ENCODE peak calls at places on chromosomes 16 and 17, in nine cellular contexts. W, O, K, S, D, A, N, P and B are unnamed samples.

GRCh38 chr17:49908782-49909714 is 59.9 kb upstream of the DLX4 start:
- DNase-seq in W (no peak), O (no peak), K (no peak), S (no peak), D (no peak), A (no peak), N (no peak), P (no peak), B (no peak)

GRCh38 chr17:77723071-77723908 is 235.2 kb upstream of the TNRC6C start:
- DNase-seq in W (no peak), O (no peak), K (no peak), S (no peak), D (no peak), A (no peak), N (no peak), P (no peak), B (no peak)

GRCh38 chr16:14372471-14372870 is 257.6 kb downstream of the PARN start:
- DNase-seq in W (no peak), O (no peak), K (no peak), S (no peak), D (no peak), A (no peak), N (no peak), P (no peak), B (no peak)

GRCh38 chr17:30222741-30223175 is 12.7 kb downstream of the SLC6A4 start:
- DNase-seq in W (no peak), O (no peak), K (no peak), S (no peak), D (no peak), A (no peak), N (no peak), P (no peak), B (no peak)

GRCh38 chr16:22397459-22397858 is 23.0 kb upstream of the CDR2 start:
- DNase-seq in W (peak), O (no peak), K (peak), S (peak), D (no peak), A (no peak), N (peak), P (peak), B (no peak)

GRCh38 chr17:73799781-73800627 is 155.8 kb upstream of the SDK2 start:
- DNase-seq in W (no peak), O (no peak), K (no peak), S (peak), D (no peak), A (no peak), N (peak), P (no peak), B (no peak)

GRCh38 chr16:51431517-51432241 is 280.6 kb upstream of the SALL1 start:
- DNase-seq in W (peak), O (no peak), K (peak), S (no peak), D (no peak), A (no peak), N (peak), P (peak), B (no peak)

GRCh38 chr17:2484876-2485275 is 26.8 kb downstream of the METTL16 start:
- DNase-seq in W (no peak), O (no peak), K (no peak), S (no peak), D (no peak), A (peak), N (peak), P (no peak), B (no peak)

GRCh38 chr16:14035092-14035491 is 36.0 kb upstream of the MRTFB start:
- DNase-seq in W (no peak), O (no peak), K (no peak), S (no peak), D (no peak), A (no peak), N (no peak), P (no peak), B (no peak)

GRCh38 chr17:55394357-55395021 is 27.1 kb downstream of the MMD start:
- DNase-seq in W (no peak), O (no peak), K (no peak), S (no peak), D (no peak), A (no peak), N (no peak), P (no peak), B (no peak)

GRCh38 chr16:71807905-71808592 is 585 bp downstream of the AP1G1 start:
- DNase-seq in W (peak), O (no peak), K (no peak), S (no peak), D (peak), A (peak), N (peak), P (no peak), B (no peak)

GRCh38 chr17:348692-349425 is 3.7 kb downstream of the RPH3AL start:
- DNase-seq in W (no peak), O (peak), K (no peak), S (no peak), D (no peak), A (peak), N (peak), P (no peak), B (no peak)

GRCh38 chr16:21169249-21169981 is 10.9 kb downstream of the LDAF1 start:
- DNase-seq in W (peak), O (no peak), K (no peak), S (no peak), D (no peak), A (no peak), N (peak), P (no peak), B (no peak)

GRCh38 chr17:47676199-47676472 is 17.8 kb upstream of the TBKBP1 start:
- DNase-seq in W (no peak), O (no peak), K (no peak), S (no peak), D (no peak), A (no peak), N (no peak), P (no peak), B (no peak)

GRCh38 chr16:76535-77272 is 1.3 kb upstream of the MPG start:
- DNase-seq in W (peak), O (peak), K (no peak), S (peak), D (no peak), A (peak), N (peak), P (no peak), B (no peak)

GRCh38 chr17:60601443-60602384 is 1.7 kb downstream of the PPM1D start:
- DNase-seq in W (peak), O (peak), K (no peak), S (peak), D (peak), A (peak), N (peak), P (peak), B (peak)

GRCh38 chr17:49851387-49852291 is 3.8 kb upstream of the TAC4 start:
- DNase-seq in W (peak), O (peak), K (no peak), S (no peak), D (peak), A (peak), N (peak), P (peak), B (peak)

GRCh38 chr16:2483160-2483559 is 8.2 kb downstream of the TBC1D24 start:
- DNase-seq in W (peak), O (no peak), K (no peak), S (no peak), D (no peak), A (no peak), N (no peak), P (no peak), B (peak)

GRCh38 chr16:75462804-75463203 is 1.7 kb downstream of the TMEM170A start:
- DNase-seq in W (no peak), O (no peak), K (no peak), S (no peak), D (peak), A (no peak), N (peak), P (no peak), B (no peak)

GRCh38 chr16:84406006-84406963 is 37.9 kb downstream of the ATP2C2 start:
- DNase-seq in W (no peak), O (no peak), K (no peak), S (no peak), D (no peak), A (no peak), N (no peak), P (no peak), B (no peak)

GRCh38 chr16:87327798-87328495 is 10.8 kb upstream of the C16orf95 start:
- DNase-seq in W (no peak), O (no peak), K (no peak), S (no peak), D (no peak), A (no peak), N (no peak), P (no peak), B (no peak)

GRCh38 chr16:989354-989814 is 7.8 kb downstream of the SOX8 start:
- DNase-seq in W (no peak), O (no peak), K (no peak), S (no peak), D (no peak), A (no peak), N (no peak), P (no peak), B (no peak)

GRCh38 chr17:39920218-39921210 is 2.1 kb upstream of the GSDMB start:
- DNase-seq in W (no peak), O (no peak), K (no peak), S (no peak), D (peak), A (no peak), N (no peak), P (no peak), B (peak)

GRCh38 chr16:19874816-19875546 is 9.7 kb downstream of the GPRC5B start:
- DNase-seq in W (no peak), O (no peak), K (no peak), S (no peak), D (no peak), A (no peak), N (no peak), P (no peak), B (no peak)

GRCh38 chr16:19284207-19284606 is 1.3 kb upstream of the CLEC19A start:
- DNase-seq in W (no peak), O (peak), K (no peak), S (peak), D (no peak), A (peak), N (peak), P (no peak), B (no peak)

GRCh38 chr16:88062341-88062861 is 111.2 kb downstream of the BANP start:
- DNase-seq in W (peak), O (no peak), K (peak), S (no peak), D (no peak), A (no peak), N (no peak), P (peak), B (no peak)

GRCh38 chr17:20999044-20999573 is 43.7 kb downstream of the USP22 start:
- DNase-seq in W (peak), O (no peak), K (no peak), S (no peak), D (no peak), A (no peak), N (no peak), P (no peak), B (no peak)

GRCh38 chr16:47036201-47036600 is 62.7 kb upstream of the DNAJA2 start:
- DNase-seq in W (no peak), O (no peak), K (no peak), S (no peak), D (no peak), A (no peak), N (no peak), P (no peak), B (no peak)

GRCh38 chr16:23905027-23905426 is 69.2 kb downstream of the PRKCB start:
- DNase-seq in W (peak), O (no peak), K (peak), S (peak), D (no peak), A (no peak), N (peak), P (peak), B (no peak)

GRCh38 chr16:66176111-66176510 is 190.4 kb upstream of the CDH5 start:
- DNase-seq in W (no peak), O (no peak), K (no peak), S (no peak), D (no peak), A (no peak), N (no peak), P (no peak), B (no peak)

GRCh38 chr17:39563476-39563875 is 44.2 kb downstream of the NEUROD2 start:
- DNase-seq in W (no peak), O (no peak), K (no peak), S (no peak), D (no peak), A (no peak), N (no peak), P (no peak), B (no peak)

GRCh38 chr16:10037771-10038170 is 144.5 kb downstream of the GRIN2A start:
- DNase-seq in W (peak), O (no peak), K (no peak), S (no peak), D (no peak), A (no peak), N (no peak), P (no peak), B (no peak)

GRCh38 chr16:55640714-55641327 is 15.0 kb upstream of the SLC6A2 start:
- DNase-seq in W (no peak), O (no peak), K (no peak), S (no peak), D (no peak), A (no peak), N (no peak), P (no peak), B (no peak)

GRCh38 chr16:55645986-55646385 is 9.8 kb upstream of the SLC6A2 start:
- DNase-seq in W (no peak), O (no peak), K (no peak), S (no peak), D (no peak), A (no peak), N (no peak), P (no peak), B (no peak)

GRCh38 chr16:55641430-55642056 is 14.2 kb upstream of the SLC6A2 start:
- DNase-seq in W (peak), O (no peak), K (no peak), S (no peak), D (no peak), A (no peak), N (no peak), P (no peak), B (no peak)

GRCh38 chr16:55642611-55643010 is 13.2 kb upstream of the SLC6A2 start:
- DNase-seq in W (peak), O (no peak), K (no peak), S (no peak), D (no peak), A (no peak), N (no peak), P (no peak), B (no peak)

GRCh38 chr16:55643161-55643970 is 12.4 kb upstream of the SLC6A2 start:
- DNase-seq in W (no peak), O (peak), K (no peak), S (no peak), D (no peak), A (no peak), N (peak), P (no peak), B (no peak)
- TF ChIP-seq CTCF in W (peak), O (peak), K (peak), S (no peak), D (no peak), A (no peak), N (no peak), P (peak), B (no peak)

DNA sequence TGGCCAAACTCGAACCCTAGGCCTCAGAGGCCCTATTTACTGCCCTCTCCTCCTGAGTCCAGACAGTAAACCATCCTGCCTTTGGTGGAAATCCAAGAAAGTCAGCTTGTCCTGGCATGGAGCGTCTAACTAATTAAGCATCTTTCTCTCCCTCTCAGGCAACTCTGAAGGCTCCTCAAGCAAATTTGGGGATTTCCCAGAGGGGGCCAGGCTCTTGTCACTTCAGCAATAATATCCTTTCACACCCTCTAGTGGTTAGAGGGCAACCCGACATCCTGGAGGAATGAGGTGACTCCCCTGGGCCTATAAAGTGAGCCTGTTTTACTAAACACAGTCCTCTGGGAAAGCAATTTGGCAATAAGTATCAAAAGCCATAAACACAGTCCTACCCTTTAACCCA is 60.4 kb downstream of the NOG start:
- DNase-seq in W (peak), O (no peak), K (no peak), S (peak), D (peak), A (no peak), N (peak), P (no peak), B (peak)
- TF ChIP-seq CTCF in W (peak), O (no peak), K (peak), S (peak), D (peak), A (no peak), N (peak), P (peak), B (peak)

GRCh38 chr17:17784599-17785264 is 52.1 kb downstream of the SREBF1 start:
- DNase-seq in W (no peak), O (peak), K (no peak), S (no peak), D (no peak), A (no peak), N (no peak), P (no peak), B (peak)
- TF ChIP-seq CTCF in W (peak), O (peak), K (peak), S (peak), D (no peak), A (no peak), N (no peak), P (peak), B (peak)

GRCh38 chr16:67430504-67431076 is 331 bp upstream of the HSD11B2 start:
- DNase-seq in W (no peak), O (peak), K (no peak), S (peak), D (no peak), A (no peak), N (peak), P (no peak), B (no peak)

GRCh38 chr16:67432491-67432890 is 1.6 kb downstream of the HSD11B2 start:
- DNase-seq in W (no peak), O (no peak), K (no peak), S (no peak), D (no peak), A (no peak), N (no peak), P (no peak), B (no peak)

GRCh38 chr16:67431805-67432476 is 1.0 kb downstream of the HSD11B2 start:
- DNase-seq in W (no peak), O (no peak), K (no peak), S (no peak), D (no peak), A (no peak), N (no peak), P (no peak), B (no peak)

GRCh38 chr16:67429799-67430503 is 970 bp upstream of the HSD11B2 start:
- DNase-seq in W (no peak), O (no peak), K (no peak), S (no peak), D (no peak), A (no peak), N (no peak), P (no peak), B (no peak)

GRCh38 chr16:67431077-67431804 is at the start of gene HSD11B2:
- DNase-seq in W (peak), O (peak), K (no peak), S (peak), D (no peak), A (no peak), N (peak), P (no peak), B (no peak)
- TF ChIP-seq CTCF in W (no peak), O (no peak), K (no peak), S (no peak), D (no peak), A (no peak), N (no peak), P (no peak), B (no peak)